ENCODE peak calls at places on chromosomes 7 and 10, in eight cellular contexts. H is keratinocyte, K is upper lobe of right lung, G is neuronal stem cell, D is kidney, A is body of pancreas, P is small intestine, R is heart right ventricle. S is an unnamed sample. For H3K9me3 and H3K36me3, the result is how much of the 10 kb centered on the place peaks cover.

GRCh38 chr10:123655763-123656162 is 10.4 kb upstream of the GPR26 start:
- DNase-seq in A (no peak), H (no peak), P (no peak), G (no peak), K (peak), R (no peak), D (no peak), S (peak)

GRCh38 chr10:1600861-1601260 is 136.5 kb downstream of the ADARB2 start:
- DNase-seq in A (no peak), G (no peak), H (peak), D (no peak), R (no peak), P (no peak), K (no peak), S (no peak)

GRCh38 chr7:2626498-2627117 is 5.2 kb upstream of the TTYH3 start:
- DNase-seq in H (no peak), P (no peak), A (peak), R (no peak), G (no peak), D (no peak), K (no peak), S (peak)

GRCh38 chr10:77158666-77159065 is 478.9 kb downstream of the KCNMA1 start:
- DNase-seq in H (no peak), R (no peak), G (no peak), K (no peak), A (no peak), D (no peak), P (no peak), S (no peak)

GRCh38 chr7:40469481-40469880 is 334.7 kb downstream of the SUGCT start:
- DNase-seq in K (no peak), G (no peak), H (no peak), A (no peak), D (no peak), P (no peak), R (no peak), S (no peak)

GRCh38 chr7:128671992-128672391 is at the start of gene GARIN1A:
- DNase-seq in D (no peak), H (no peak), K (no peak), G (no peak), A (no peak), R (no peak), P (no peak), S (no peak)

GRCh38 chr7:55569797-55570196 is 2.5 kb downstream of the VOPP1 start:
- DNase-seq in A (no peak), R (no peak), K (no peak), D (peak), G (no peak), P (no peak), H (no peak), S (no peak)

GRCh38 chr10:74824184-74825032 is 2.0 kb upstream of the KAT6B start:
- DNase-seq in P (peak), K (no peak), G (no peak), A (peak), D (peak), H (no peak), R (no peak), S (no peak)

GRCh38 chr10:97186911-97187310 is 1.2 kb upstream of the SLIT1 start:
- DNase-seq in P (no peak), A (no peak), H (no peak), G (no peak), K (peak), R (no peak), D (peak), S (no peak)

GRCh38 chr7:24052572-24053223 is 231.3 kb upstream of the NPY start:
- DNase-seq in R (no peak), H (peak), K (no peak), A (no peak), P (peak), G (no peak), D (no peak), S (no peak)

GRCh38 chr7:153087498-153087897 is 327.9 kb downstream of the ACTR3B start:
- DNase-seq in K (no peak), G (no peak), D (no peak), R (no peak), H (no peak), A (no peak), P (no peak), S (no peak)

GRCh38 chr10:74766501-74766900 is 59.9 kb upstream of the KAT6B start:
- DNase-seq in G (no peak), R (no peak), A (no peak), H (no peak), K (no peak), D (no peak), P (no peak), S (no peak)

GRCh38 chr7:29494350-29494749 is 69.3 kb upstream of the PRR15 start:
- DNase-seq in A (no peak), D (no peak), G (no peak), H (no peak), R (no peak), K (no peak), P (no peak), S (no peak)

GRCh38 chr10:102120987-102121738 is 995 bp upstream of the LDB1 start:
- DNase-seq in G (peak), A (no peak), R (peak), D (peak), K (peak), P (no peak), H (no peak), S (peak)

GRCh38 chr10:26556756-26557640 is 118.9 kb downstream of the APBB1IP start:
- DNase-seq in P (peak), H (peak), G (peak), D (no peak), R (no peak), A (peak), K (no peak), S (no peak)

GRCh38 chr10:60762554-60762953 is 15.7 kb upstream of the CDK1 start:
- DNase-seq in R (no peak), K (no peak), D (no peak), G (no peak), A (no peak), P (no peak), H (no peak), S (no peak)

GRCh38 chr7:43112088-43112940 is at the start of gene HECW1:
- DNase-seq in G (no peak), R (peak), P (no peak), A (no peak), D (no peak), H (no peak), K (no peak), S (no peak)

GRCh38 chr10:73859441-73860049 is 14.8 kb downstream of the CAMK2G start:
- DNase-seq in R (no peak), P (peak), D (no peak), K (no peak), H (no peak), G (no peak), A (no peak), S (peak)

GRCh38 chr7:83429493-83429892 is 219.4 kb downstream of the SEMA3E start:
- DNase-seq in G (no peak), K (no peak), P (no peak), R (no peak), D (no peak), H (no peak), A (no peak), S (no peak)

GRCh38 chr7:93148135-93148534 is at the start of gene SAMD9L:
- DNase-seq in G (no peak), K (no peak), D (no peak), P (peak), H (no peak), R (no peak), A (no peak), S (no peak)

GRCh38 chr7:5088906-5089305 is 43.2 kb downstream of the RBAK start:
- DNase-seq in K (peak), H (no peak), P (no peak), R (no peak), A (no peak), G (no peak), D (no peak), S (no peak)

GRCh38 chr7:155550916-155551315 is 4.6 kb upstream of the CNPY1 start:
- DNase-seq in R (no peak), G (no peak), D (no peak), P (no peak), K (no peak), H (no peak), A (no peak), S (no peak)

GRCh38 chr7:135197343-135197742 is 14.0 kb downstream of the WDR91 start:
- DNase-seq in G (no peak), H (no peak), A (no peak), D (no peak), K (no peak), P (no peak), R (no peak), S (no peak)

GRCh38 chr7:27235387-27236052 is 7.1 kb upstream of the EVX1 start:
- DNase-seq in G (no peak), H (no peak), D (peak), P (peak), K (peak), A (peak), R (peak), S (peak)

GRCh38 chr7:111910656-111911055 is 295.5 kb downstream of the DOCK4 start:
- DNase-seq in K (no peak), R (no peak), P (no peak), H (no peak), D (no peak), A (no peak), G (no peak), S (no peak)

GRCh38 chr7:1710936-1711335 is 40.9 kb downstream of the ELFN1 start:
- DNase-seq in P (no peak), A (no peak), R (no peak), H (no peak), G (no peak), D (peak), K (peak), S (peak)

GRCh38 chr7:69739182-69739581 is 140.9 kb downstream of the AUTS2 start:
- DNase-seq in K (no peak), H (peak), A (peak), P (no peak), G (no peak), R (no peak), D (no peak), S (no peak)

GRCh38 chr10:106387063-106387462 is 777.4 kb downstream of the SORCS1 start:
- DNase-seq in K (no peak), H (no peak), A (no peak), G (no peak), D (no peak), R (no peak), P (no peak), S (no peak)

GRCh38 chr10:110010076-110011069 is 2.6 kb downstream of the ADD3 start:
- DNase-seq in G (no peak), D (no peak), P (peak), H (no peak), K (no peak), A (no peak), R (no peak), S (no peak)

GRCh38 chr10:76033457-76034196 is 602.2 kb downstream of the LRMDA start:
- DNase-seq in R (no peak), G (no peak), A (peak), K (no peak), D (no peak), P (peak), H (no peak), S (no peak)

GRCh38 chr7:98870071-98870651 is 347 bp upstream of the TMEM130 start:
- DNase-seq in R (peak), A (peak), H (no peak), K (peak), G (peak), D (peak), P (no peak), S (peak)

DNA sequence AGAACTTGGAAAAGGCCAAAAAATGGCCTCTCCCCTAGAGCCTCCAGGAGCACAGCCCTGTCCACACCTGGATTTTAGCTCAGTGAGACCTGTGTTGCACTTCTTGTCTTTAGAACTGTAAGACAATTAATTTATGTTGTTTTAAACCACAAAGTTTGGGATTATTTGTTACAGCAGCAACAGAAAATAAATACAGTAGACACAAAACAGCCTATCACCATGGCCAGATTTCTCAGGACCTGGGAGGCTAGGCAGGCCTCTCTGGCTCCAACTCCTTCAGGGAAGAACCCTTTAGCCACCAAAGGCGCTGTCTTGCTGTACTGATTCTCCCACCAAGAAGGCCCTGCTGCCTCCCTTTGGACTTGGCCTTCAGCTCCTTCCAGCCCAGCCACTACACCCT is 54.1 kb upstream of the PSAP start:
- DNase-seq in H (no peak), P (no peak), D (peak), K (no peak), A (no peak), G (no peak), R (no peak), S (no peak)
- H3K9me3 ChIP-seq in H (under half), P (under half), D (under half), K (under half), A (under half), G (under half), R (under half), S (under half)

GRCh38 chr10:78802406-78802805 is 266.4 kb upstream of the ZMIZ1 start:
- DNase-seq in K (no peak), R (no peak), D (no peak), P (no peak), A (no peak), H (no peak), G (no peak), S (no peak)
- H3K27ac ChIP-seq in K (peak), R (peak), D (no peak), P (peak), A (no peak), H (no peak), G (no peak), S (peak)

DNA sequence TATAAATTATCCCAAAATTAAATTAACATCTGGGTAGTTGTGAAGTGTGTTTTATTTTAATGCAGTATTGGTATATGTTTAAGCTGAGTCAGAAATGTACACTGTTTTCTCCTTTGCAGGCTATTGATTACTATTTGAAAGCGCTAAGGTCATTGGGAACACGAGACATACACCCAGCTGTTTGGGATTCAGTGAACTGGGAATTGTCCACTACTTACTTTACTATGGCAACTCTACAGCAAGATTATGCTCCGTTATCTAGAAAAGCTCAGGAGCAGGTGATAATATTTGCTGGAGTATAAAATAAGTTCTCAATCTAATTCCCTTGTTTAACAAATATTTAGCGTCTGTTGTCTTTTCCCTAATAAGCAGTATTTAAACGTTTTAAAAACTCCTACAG is 27.9 kb downstream of the EDRF1 start:
- DNase-seq in G (no peak), R (no peak), D (no peak), A (no peak), P (no peak), K (no peak), H (no peak), S (no peak)
- H3K36me3 ChIP-seq in G (half or more), R (half or more), D (half or more), A (under half), P (under half), K (half or more), H (under half), S (under half)

GRCh38 chr10:104256335-104257080 is 1.8 kb downstream of the GSTO1 start:
- DNase-seq in H (no peak), A (no peak), G (no peak), K (no peak), P (peak), D (no peak), R (no peak), S (no peak)

GRCh38 chr10:104257235-104257634 is 2.5 kb downstream of the GSTO1 start:
- DNase-seq in G (no peak), K (no peak), R (no peak), A (no peak), D (no peak), P (no peak), H (no peak), S (no peak)

GRCh38 chr10:104254493-104255243 is at the start of gene GSTO1:
- DNase-seq in R (peak), D (peak), A (peak), P (peak), K (peak), H (no peak), G (peak), S (peak)

GRCh38 chr10:104253576-104254410 is 899 bp upstream of the GSTO1 start:
- DNase-seq in G (no peak), R (no peak), P (no peak), A (no peak), K (no peak), H (no peak), D (no peak), S (no peak)

DNA sequence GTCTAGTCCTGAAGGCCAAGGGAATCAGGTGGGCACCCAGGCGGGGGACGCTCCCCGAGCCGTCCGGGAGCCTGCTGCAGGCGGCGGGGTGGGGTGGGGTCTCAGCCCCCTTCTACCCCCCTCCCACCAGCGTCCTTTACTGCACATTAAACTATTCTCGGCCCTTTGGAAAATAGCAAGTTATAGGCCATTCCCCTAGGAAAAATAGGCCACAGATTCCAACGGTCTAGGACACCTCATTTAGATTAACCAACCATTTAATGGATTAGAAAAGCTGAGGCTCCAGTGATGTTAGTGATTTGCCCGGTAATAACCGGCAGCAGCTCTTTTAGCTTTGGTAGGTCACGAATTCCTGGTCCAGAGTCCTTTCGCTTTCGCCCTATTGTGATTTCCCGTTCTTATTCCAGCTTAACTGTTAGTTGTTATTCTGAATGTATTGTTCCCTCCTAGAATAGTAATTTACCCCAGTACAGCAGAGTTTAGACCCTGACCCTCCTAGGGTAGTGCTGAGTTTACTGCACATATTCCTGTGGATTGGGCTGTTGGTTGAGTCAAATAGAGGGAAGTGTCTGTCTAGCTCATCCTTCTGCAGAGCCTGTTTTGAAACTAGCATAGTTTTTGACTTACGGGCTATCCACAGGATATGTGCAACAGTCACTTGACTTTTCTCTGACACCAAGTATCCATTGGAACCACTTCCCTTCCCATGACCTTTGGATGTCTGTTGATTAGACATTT is 721 bp downstream of the GSTO1 start:
- DNase-seq in K (no peak), A (no peak), P (peak), R (no peak), D (no peak), G (no peak), H (no peak), S (no peak)
- H3K9me3 ChIP-seq in K (under half), A (under half), P (under half), R (under half), D (under half), G (under half), H (under half), S (under half)

GRCh38 chr7:105027176-105027853 is 13.3 kb downstream of the KMT2E start:
- DNase-seq in A (no peak), R (no peak), P (no peak), K (no peak), H (no peak), G (no peak), D (no peak), S (no peak)
- H3K27ac ChIP-seq in A (no peak), R (no peak), P (no peak), K (no peak), H (no peak), G (no peak), D (no peak), S (no peak)

DNA sequence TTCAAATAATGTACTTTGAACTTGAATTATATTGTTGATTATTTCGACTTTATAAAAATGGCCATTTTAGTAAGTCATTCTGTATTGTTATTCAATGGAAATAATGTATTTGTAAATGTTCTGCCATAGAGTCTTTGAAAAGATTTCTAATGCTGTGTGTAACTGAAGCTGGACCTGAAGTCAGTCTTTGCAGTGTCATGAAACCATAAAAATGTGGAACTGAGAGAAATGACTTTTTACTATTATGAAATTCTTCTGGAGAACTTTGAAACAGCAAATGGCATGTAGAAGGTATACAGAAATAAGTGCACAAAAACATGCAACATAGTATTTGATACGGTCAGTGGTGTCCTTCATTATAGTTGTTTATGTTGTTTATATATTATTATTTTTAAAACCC is 59.7 kb upstream of the ADRA2A start:
- DNase-seq in G (no peak), H (no peak), D (no peak), A (no peak), K (no peak), P (no peak), R (no peak), S (no peak)
- H3K36me3 ChIP-seq in G (half or more), H (under half), D (under half), A (under half), K (under half), P (under half), R (half or more), S (under half)

DNA sequence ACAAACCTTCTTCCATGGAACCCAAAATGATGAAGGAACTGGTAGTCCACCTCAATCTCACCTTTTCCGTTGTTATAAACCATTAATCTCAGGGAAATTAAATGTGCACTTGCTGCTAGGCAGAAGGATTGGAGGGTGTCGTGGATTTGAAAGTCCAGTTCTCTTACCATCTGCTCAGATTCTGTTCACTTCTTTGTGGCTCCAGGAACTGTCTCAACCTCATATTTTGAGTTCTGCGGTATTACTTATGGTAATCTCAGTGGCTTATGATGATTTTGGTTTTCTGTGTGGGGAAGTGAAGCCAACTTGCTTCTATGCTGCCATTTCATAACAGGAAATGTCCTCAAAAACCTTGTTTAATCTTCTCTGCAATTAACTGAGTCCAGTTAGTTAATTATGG is 136.4 kb downstream of the CDC14C start:
- DNase-seq in A (no peak), R (no peak), D (no peak), K (no peak), H (no peak), G (no peak), P (no peak), S (no peak)
- H3K9me3 ChIP-seq in A (under half), R (under half), D (under half), K (under half), H (under half), G (under half), P (under half), S (under half)

GRCh38 chr7:17055596-17055995 is 173.8 kb upstream of the AGR3 start:
- DNase-seq in K (no peak), D (no peak), H (no peak), G (no peak), A (no peak), P (no peak), R (no peak), S (no peak)
- H3K27ac ChIP-seq in K (no peak), D (no peak), H (no peak), G (no peak), A (no peak), P (no peak), R (no peak), S (no peak)

S was measured in sigmoid colon.